ENCODE peak calls at places on chromosome 20, in seven cellular contexts. Y is amniotic stem cell, E is body of pancreas, U is myocyte, D is MV-4-11, X is neural crest cell, A is left ventricle myocardium inferior. V is an unnamed sample.

GRCh38 chr20:48574383-48574782 is 253.4 kb downstream of the PREX1 start:
- DNase-seq in D (no peak), U (no peak), X (no peak), A (no peak), Y (no peak), E (no peak), V (no peak)

GRCh38 chr20:43870484-43870883 is 44.2 kb upstream of the TOX2 start:
- DNase-seq in D (no peak), Y (no peak), X (no peak), E (no peak), U (no peak), A (no peak), V (no peak)

GRCh38 chr20:57657537-57658446 is 37.6 kb upstream of the ZBP1 start:
- DNase-seq in X (no peak), Y (no peak), U (no peak), E (peak; percentile 58), D (no peak), A (peak; percentile 73), V (no peak)

GRCh38 chr20:49924247-49924646 is 8.9 kb upstream of the SPATA2 start:
- DNase-seq in Y (no peak), A (no peak), E (no peak), U (no peak), X (no peak), D (no peak), V (no peak)

GRCh38 chr20:57080796-57081195 is 185.6 kb downstream of the BMP7 start:
- DNase-seq in U (no peak), D (no peak), E (no peak), X (no peak), Y (no peak), A (no peak), V (no peak)

GRCh38 chr20:24777746-24778145 is 171.3 kb upstream of the CST7 start:
- DNase-seq in E (peak; percentile 4), X (no peak), A (no peak), D (no peak), Y (no peak), U (no peak), V (no peak)

GRCh38 chr20:1654994-1655393 is 2.6 kb downstream of the SIRPG start:
- DNase-seq in E (no peak), U (no peak), Y (no peak), A (no peak), X (no peak), D (no peak), V (no peak)

GRCh38 chr20:52054123-52054522 is 137.5 kb downstream of the ZFP64 start:
- DNase-seq in A (no peak), E (no peak), U (no peak), X (no peak), Y (no peak), D (no peak), V (no peak)

GRCh38 chr20:237479-237878 is 10.4 kb downstream of the DEFB129 start:
- DNase-seq in Y (no peak), D (peak; percentile 74), U (no peak), X (no peak), E (no peak), A (no peak), V (no peak)

GRCh38 chr20:16397053-16397452 is 176.2 kb downstream of the KIF16B start:
- DNase-seq in A (peak; percentile 67), D (no peak), X (no peak), Y (no peak), U (peak; percentile 47), E (peak; percentile 18), V (peak; percentile 87)

GRCh38 chr20:58854638-58855471 is 2.3 kb downstream of the GNAS start:
- DNase-seq in A (no peak), E (no peak), X (no peak), U (no peak), Y (no peak), D (no peak), V (no peak)

GRCh38 chr20:6122873-6123649 is at the start of gene FERMT1:
- DNase-seq in U (peak; percentile 83), A (peak; percentile 40), Y (no peak), X (peak; percentile 45), D (peak; percentile 58), E (peak; percentile 68), V (no peak)

GRCh38 chr20:37956099-37956498 is 53.2 kb downstream of the VSTM2L start:
- DNase-seq in E (no peak), A (no peak), Y (no peak), D (no peak), U (no peak), X (no peak), V (no peak)

GRCh38 chr20:14583413-14583812 is 246.0 kb upstream of the FLRT3 start:
- DNase-seq in D (no peak), E (no peak), X (no peak), A (no peak), Y (no peak), U (peak; percentile 52), V (no peak)

GRCh38 chr20:61628901-61629300 is 376.8 kb downstream of the CDH4 start:
- DNase-seq in U (peak; percentile 12), E (no peak), D (no peak), A (no peak), Y (no peak), X (peak; percentile 14), V (no peak)

GRCh38 chr20:52614036-52614863 is 357.9 kb upstream of the TSHZ2 start:
- DNase-seq in D (no peak), A (no peak), U (no peak), Y (no peak), E (no peak), X (no peak), V (no peak)

GRCh38 chr20:31992086-31992485 is 18.2 kb upstream of the CCM2L start:
- DNase-seq in Y (no peak), U (no peak), A (no peak), E (no peak), X (no peak), D (no peak), V (no peak)

GRCh38 chr20:59984551-59984950 is 26.3 kb downstream of the CDH26 start:
- DNase-seq in U (no peak), A (no peak), X (no peak), Y (no peak), E (no peak), D (peak; percentile 82), V (no peak)

GRCh38 chr20:63498950-63499332 is at the start of gene EEF1A2:
- DNase-seq in U (peak; percentile 45), A (peak; percentile 57), X (no peak), D (peak; percentile 36), E (peak; percentile 42), Y (no peak), V (no peak)

GRCh38 chr20:43983359-43983758 is 68.7 kb downstream of the TOX2 start:
- DNase-seq in A (no peak), D (no peak), E (no peak), Y (no peak), X (no peak), U (no peak), V (no peak)

GRCh38 chr20:34891166-34892062 is 15.0 kb downstream of the ACSS2 start:
- DNase-seq in Y (peak; percentile 25), U (no peak), A (no peak), X (no peak), E (no peak), D (peak; percentile 88), V (no peak)